ENCODE peak calls at places on chromosomes 7 and 10, in four cellular contexts. S is IMR-90, H is H1, T is H9. B is an unnamed sample.

GRCh38 chr10:31320179-31320597 is 1.2 kb downstream of the ZEB1 start:
- DNase-seq in S (no peak), H (peak), T (peak), B (peak)

GRCh38 chr7:98399903-98400537 is 870 bp downstream of the BAIAP2L1 start:
- DNase-seq in S (peak), H (peak), T (peak), B (peak)

GRCh38 chr10:36017141-36017540 is 375.0 kb upstream of the FZD8 start:
- DNase-seq in S (no peak), H (no peak), T (no peak), B (no peak)

GRCh38 chr10:51141015-51141414 is 66.7 kb downstream of the PRKG1 start:
- DNase-seq in S (no peak), H (no peak), T (no peak), B (peak)

GRCh38 chr7:101486764-101487458 is 124.2 kb downstream of the COL26A1 start:
- DNase-seq in S (no peak), H (no peak), T (peak), B (peak)

GRCh38 chr10:122097935-122098334 is 109.0 kb downstream of the TACC2 start:
- DNase-seq in S (no peak), H (no peak), T (no peak), B (no peak)

GRCh38 chr10:109996225-109996624 is 11.6 kb upstream of the ADD3 start:
- DNase-seq in S (no peak), H (no peak), T (no peak), B (no peak)

GRCh38 chr7:27254625-27255024 is 12.0 kb downstream of the EVX1 start:
- DNase-seq in S (no peak), H (no peak), T (no peak), B (no peak)

GRCh38 chr7:87059525-87060287 is at the start of gene ELAPOR2:
- DNase-seq in S (peak), H (peak), T (peak), B (peak)

GRCh38 chr10:11835061-11835460 is 11.9 kb downstream of the PROSER2 start:
- DNase-seq in S (no peak), H (no peak), T (no peak), B (no peak)

GRCh38 chr10:91194497-91195179 is 25.8 kb upstream of the PCGF5 start:
- DNase-seq in S (peak), H (no peak), T (no peak), B (no peak)

GRCh38 chr7:836429-836828 is 4.2 kb downstream of the SUN1 start:
- DNase-seq in S (peak), H (no peak), T (no peak), B (peak)

GRCh38 chr10:17229016-17229716 is 1.1 kb downstream of the VIM start:
- DNase-seq in S (peak), H (peak), T (peak), B (peak)

GRCh38 chr10:43623351-43623750 is 17.1 kb downstream of the ZNF485 start:
- DNase-seq in S (peak), H (no peak), T (no peak), B (no peak)

GRCh38 chr10:70477661-70478162 is 855 bp upstream of the PALD1 start:
- DNase-seq in S (peak), H (peak), T (no peak), B (peak)

GRCh38 chr10:85614981-85615380 is 751.6 kb downstream of the GRID1 start:
- DNase-seq in S (no peak), H (peak), T (peak), B (no peak)

GRCh38 chr7:75772081-75773077 is at the start of gene CCL26:
- DNase-seq in S (peak), H (no peak), T (no peak), B (no peak)

GRCh38 chr10:14146005-14146404 is 184.7 kb downstream of the FRMD4A start:
- DNase-seq in S (peak), H (no peak), T (no peak), B (no peak)

GRCh38 chr7:25359471-25360059 is 131.3 kb upstream of the NPVF start:
- DNase-seq in S (no peak), H (no peak), T (no peak), B (peak)

GRCh38 chr10:14875941-14876340 is 2.7 kb upstream of the SUV39H2 start:
- DNase-seq in S (no peak), H (no peak), T (no peak), B (no peak)

GRCh38 chr10:124425227-124425962 is 6.7 kb upstream of the OAT start:
- DNase-seq in S (no peak), H (no peak), T (no peak), B (no peak)

GRCh38 chr7:1571261-1571650 is 1.4 kb upstream of the PSMG3 start:
- DNase-seq in S (peak), H (no peak), T (no peak), B (no peak)

GRCh38 chr10:15725603-15726002 is 5.9 kb upstream of the ITGA8 start:
- DNase-seq in S (peak), H (no peak), T (no peak), B (peak)

GRCh38 chr10:78301891-78302738 is 268.5 kb downstream of the RPS24 start:
- DNase-seq in S (peak), H (peak), T (peak), B (peak)

GRCh38 chr7:101066141-101066857 is 19.0 kb upstream of the TRIM56 start:
- DNase-seq in S (no peak), H (no peak), T (no peak), B (peak)

GRCh38 chr10:23399701-23400144 is 39.2 kb upstream of the OTUD1 start:
- DNase-seq in S (peak), H (no peak), T (no peak), B (no peak)

GRCh38 chr10:7942859-7943258 is 111.6 kb upstream of the GATA3 start:
- DNase-seq in S (no peak), H (no peak), T (no peak), B (no peak)

GRCh38 chr7:37382546-37383088 is 66.0 kb downstream of the ELMO1 start:
- DNase-seq in S (no peak), H (no peak), T (no peak), B (peak)

GRCh38 chr10:7589748-7590147 is 77.0 kb downstream of the ITIH5 start:
- DNase-seq in S (no peak), H (no peak), T (no peak), B (peak)

GRCh38 chr10:132497083-132497680 is 40.4 kb upstream of the INPP5A start:
- DNase-seq in S (no peak), H (no peak), T (peak), B (no peak)

GRCh38 chr10:1635340-1635739 is 102.0 kb downstream of the ADARB2 start:
- DNase-seq in S (no peak), H (no peak), T (no peak), B (peak)

GRCh38 chr10:119542357-119542989 is at the start of gene RGS10:
- DNase-seq in S (peak), H (peak), T (peak), B (peak)

GRCh38 chr10:51311232-51311631 is 236.9 kb downstream of the PRKG1 start:
- DNase-seq in S (peak), H (no peak), T (no peak), B (no peak)

GRCh38 chr7:13833872-13834271 is 155.6 kb downstream of the ETV1 start:
- DNase-seq in S (no peak), H (no peak), T (no peak), B (no peak)

GRCh38 chr7:73707045-73707631 is 12.3 kb downstream of the STX1A start:
- DNase-seq in S (no peak), H (peak), T (no peak), B (no peak)

GRCh38 chr7:22001345-22002004 is 55.8 kb upstream of the CDCA7L start:
- DNase-seq in S (peak), H (no peak), T (no peak), B (peak)

GRCh38 chr7:42217053-42217452 is 20.0 kb downstream of the GLI3 start:
- DNase-seq in S (no peak), H (no peak), T (no peak), B (no peak)

DNA sequence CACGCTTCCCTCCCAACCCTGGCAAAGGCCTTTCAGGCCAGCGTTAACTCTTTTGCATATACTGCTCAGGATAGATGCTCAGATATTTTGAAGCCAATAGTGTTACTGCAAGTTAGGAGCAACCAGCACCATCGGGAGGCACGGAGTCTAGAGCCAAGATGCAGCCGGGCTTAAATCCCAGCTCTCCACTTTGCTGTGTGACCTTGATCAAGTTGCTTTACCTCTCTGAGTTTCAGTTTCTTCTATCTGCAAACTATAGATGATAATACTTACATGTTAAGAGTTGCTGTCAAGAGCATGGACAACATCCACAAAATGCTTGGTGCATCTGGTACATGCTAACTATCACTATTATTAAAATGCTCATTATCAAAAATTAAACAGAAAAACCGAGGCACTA is 45.4 kb upstream of the C7orf33 start:
- DNase-seq in S (no peak), H (no peak), T (no peak), B (no peak)
- H4K5ac ChIP-seq in S (no peak), H (no peak), T (no peak), B (no peak)

GRCh38 chr7:66409493-66409892 is 204.4 kb downstream of the TPST1 start:
- DNase-seq in S (no peak), H (no peak), T (no peak), B (no peak)
- H4K5ac ChIP-seq in S (no peak), H (no peak), T (no peak), B (no peak)

GRCh38 chr10:66294538-66294937 is 631.3 kb upstream of the LRRTM3 start:
- DNase-seq in S (no peak), H (no peak), T (no peak), B (no peak)

GRCh38 chr10:66292456-66292855 is 633.4 kb upstream of the LRRTM3 start:
- DNase-seq in S (no peak), H (no peak), T (no peak), B (no peak)

GRCh38 chr10:66291133-66291532 is 634.7 kb upstream of the LRRTM3 start:
- DNase-seq in S (no peak), H (no peak), T (no peak), B (no peak)

GRCh38 chr10:66295602-66296001 is 630.2 kb upstream of the LRRTM3 start:
- DNase-seq in S (no peak), H (no peak), T (no peak), B (peak)

GRCh38 chr10:66292922-66293321 is 632.9 kb upstream of the LRRTM3 start:
- DNase-seq in S (no peak), H (no peak), T (no peak), B (no peak)
- H4K5ac ChIP-seq in S (no peak), H (no peak), T (no peak), B (no peak)

GRCh38 chr7:116948934-116949333 is 4.4 kb upstream of the ST7 start:
- DNase-seq in S (no peak), H (no peak), T (no peak), B (peak)
- H4K5ac ChIP-seq in S (no peak), H (no peak), T (no peak), B (no peak)

B was measured in mesendoderm.